ENCODE peak calls at places on chromosome 6, in six cellular contexts. One of them, this sample, is unnamed. For H3K79me2, the result is how much of the 10 kb centered on the place peaks cover.

GRCh38 chr6:150934380-150934779 is 68.9 kb downstream of the MTHFD1L start:
- DNase-seq in GM23248: peak
- DNase-seq in H9: no peak
- DNase-seq in OCI-LY7: no peak
- DNase-seq in astrocyte: peak
- DNase-seq in PC-3: peak
- DNase-seq in this sample: no peak

GRCh38 chr6:75449625-75450206 is 43.9 kb downstream of the FILIP1 start:
- DNase-seq in PC-3: peak
- DNase-seq in GM23248: peak
- DNase-seq in H9: no peak
- DNase-seq in OCI-LY7: no peak
- DNase-seq in astrocyte: peak
- DNase-seq in this sample: no peak

GRCh38 chr6:95519228-95520037 is 57.9 kb upstream of the MANEA start:
- DNase-seq in GM23248: no peak
- DNase-seq in H9: peak
- DNase-seq in PC-3: no peak
- DNase-seq in OCI-LY7: no peak
- DNase-seq in astrocyte: no peak
- DNase-seq in this sample: no peak

GRCh38 chr6:3568396-3569082 is 111.7 kb upstream of the SLC22A23 start:
- DNase-seq in H9: no peak
- DNase-seq in OCI-LY7: no peak
- DNase-seq in PC-3: no peak
- DNase-seq in GM23248: no peak
- DNase-seq in astrocyte: no peak
- DNase-seq in this sample: no peak

GRCh38 chr6:135228486-135228885 is 47.4 kb downstream of the MYB start:
- DNase-seq in astrocyte: no peak
- DNase-seq in OCI-LY7: no peak
- DNase-seq in GM23248: no peak
- DNase-seq in H9: no peak
- DNase-seq in PC-3: no peak
- DNase-seq in this sample: no peak

GRCh38 chr6:112117554-112117953 is 30.2 kb downstream of the FAM229B start:
- DNase-seq in GM23248: peak
- DNase-seq in PC-3: peak
- DNase-seq in astrocyte: peak
- DNase-seq in H9: no peak
- DNase-seq in OCI-LY7: no peak
- DNase-seq in this sample: no peak

GRCh38 chr6:68876792-68877493 is 241.9 kb downstream of the ADGRB3 start:
- DNase-seq in H9: no peak
- DNase-seq in GM23248: peak
- DNase-seq in PC-3: peak
- DNase-seq in OCI-LY7: peak
- DNase-seq in astrocyte: peak
- DNase-seq in this sample: no peak

GRCh38 chr6:22470454-22471368 is 98.7 kb upstream of the HDGFL1 start:
- DNase-seq in OCI-LY7: no peak
- DNase-seq in H9: no peak
- DNase-seq in GM23248: peak
- DNase-seq in astrocyte: peak
- DNase-seq in PC-3: peak
- DNase-seq in this sample: no peak

GRCh38 chr6:156963712-156964700 is 186.8 kb downstream of the ARID1B start:
- DNase-seq in H9: no peak
- DNase-seq in PC-3: peak
- DNase-seq in GM23248: peak
- DNase-seq in astrocyte: peak
- DNase-seq in OCI-LY7: peak
- DNase-seq in this sample: no peak

GRCh38 chr6:122494665-122495272 is 23.2 kb upstream of the SERINC1 start:
- DNase-seq in OCI-LY7: no peak
- DNase-seq in H9: no peak
- DNase-seq in astrocyte: no peak
- DNase-seq in GM23248: no peak
- DNase-seq in PC-3: peak
- DNase-seq in this sample: no peak

GRCh38 chr6:150201285-150201684 is 58.4 kb downstream of the PPP1R14C start:
- DNase-seq in PC-3: no peak
- DNase-seq in GM23248: no peak
- DNase-seq in OCI-LY7: no peak
- DNase-seq in H9: no peak
- DNase-seq in astrocyte: no peak
- DNase-seq in this sample: no peak

GRCh38 chr6:2791124-2792050 is 26.2 kb downstream of the WRNIP1 start:
- DNase-seq in H9: peak
- DNase-seq in OCI-LY7: peak
- DNase-seq in GM23248: peak
- DNase-seq in PC-3: peak
- DNase-seq in astrocyte: peak
- DNase-seq in this sample: peak

GRCh38 chr6:35088281-35089215 is 52.6 kb downstream of the TCP11 start:
- DNase-seq in PC-3: no peak
- DNase-seq in H9: peak
- DNase-seq in astrocyte: no peak
- DNase-seq in GM23248: no peak
- DNase-seq in OCI-LY7: no peak
- DNase-seq in this sample: no peak

GRCh38 chr6:71510057-71510713 is 221.6 kb downstream of the OGFRL1 start:
- DNase-seq in PC-3: peak
- DNase-seq in OCI-LY7: peak
- DNase-seq in H9: peak
- DNase-seq in GM23248: peak
- DNase-seq in astrocyte: peak
- DNase-seq in this sample: peak

GRCh38 chr6:26521485-26522391 is 16.4 kb upstream of the HMGN4 start:
- DNase-seq in H9: peak
- DNase-seq in astrocyte: peak
- DNase-seq in OCI-LY7: peak
- DNase-seq in GM23248: peak
- DNase-seq in PC-3: peak
- DNase-seq in this sample: no peak

GRCh38 chr6:72218125-72218524 is 331.8 kb downstream of the RIMS1 start:
- DNase-seq in astrocyte: peak
- DNase-seq in PC-3: peak
- DNase-seq in GM23248: peak
- DNase-seq in OCI-LY7: peak
- DNase-seq in H9: peak
- DNase-seq in this sample: no peak

GRCh38 chr6:94127716-94128115 is 708.4 kb upstream of the EPHA7 start:
- DNase-seq in GM23248: no peak
- DNase-seq in OCI-LY7: no peak
- DNase-seq in PC-3: no peak
- DNase-seq in astrocyte: no peak
- DNase-seq in H9: no peak
- DNase-seq in this sample: no peak

GRCh38 chr6:148479498-148479897 is 136.9 kb downstream of the SASH1 start:
- DNase-seq in OCI-LY7: no peak
- DNase-seq in GM23248: no peak
- DNase-seq in astrocyte: no peak
- DNase-seq in H9: no peak
- DNase-seq in PC-3: no peak
- DNase-seq in this sample: no peak

GRCh38 chr6:55713411-55713810 is 134.4 kb upstream of the HMGCLL1 start:
- DNase-seq in astrocyte: no peak
- DNase-seq in OCI-LY7: no peak
- DNase-seq in H9: no peak
- DNase-seq in GM23248: peak
- DNase-seq in PC-3: no peak
- DNase-seq in this sample: no peak

GRCh38 chr6:90364846-90365401 is 68.3 kb upstream of the BACH2 start:
- DNase-seq in OCI-LY7: no peak
- DNase-seq in GM23248: no peak
- DNase-seq in PC-3: peak
- DNase-seq in H9: no peak
- DNase-seq in astrocyte: no peak
- DNase-seq in this sample: no peak

GRCh38 chr6:123519191-123519510 is 117.6 kb downstream of the TRDN start:
- DNase-seq in OCI-LY7: no peak
- DNase-seq in GM23248: no peak
- DNase-seq in astrocyte: no peak
- DNase-seq in H9: no peak
- DNase-seq in PC-3: no peak
- DNase-seq in this sample: no peak

GRCh38 chr6:166032366-166033171 is 135.1 kb downstream of the TBXT start:
- DNase-seq in GM23248: peak
- DNase-seq in astrocyte: peak
- DNase-seq in OCI-LY7: no peak
- DNase-seq in H9: peak
- DNase-seq in PC-3: peak
- DNase-seq in this sample: no peak

GRCh38 chr6:20629509-20629908 is 95.3 kb downstream of the CDKAL1 start:
- DNase-seq in H9: peak
- DNase-seq in astrocyte: no peak
- DNase-seq in OCI-LY7: no peak
- DNase-seq in GM23248: no peak
- DNase-seq in PC-3: no peak
- DNase-seq in this sample: no peak

GRCh38 chr6:3970097-3970496 is 108.8 kb downstream of the FAM217A start:
- DNase-seq in OCI-LY7: no peak
- DNase-seq in GM23248: no peak
- DNase-seq in astrocyte: no peak
- DNase-seq in PC-3: no peak
- DNase-seq in H9: no peak
- DNase-seq in this sample: no peak

GRCh38 chr6:32763417-32763816 is at the start of gene HLA-DQB2:
- DNase-seq in H9: no peak
- DNase-seq in GM23248: peak
- DNase-seq in OCI-LY7: peak
- DNase-seq in PC-3: no peak
- DNase-seq in astrocyte: peak
- DNase-seq in this sample: no peak

GRCh38 chr6:87718662-87719433 is 16.8 kb upstream of the AKIRIN2 start:
- DNase-seq in OCI-LY7: no peak
- DNase-seq in PC-3: peak
- DNase-seq in astrocyte: no peak
- DNase-seq in GM23248: peak
- DNase-seq in H9: no peak
- DNase-seq in this sample: no peak

GRCh38 chr6:128519931-128520435 is 416 bp downstream of the PTPRK start:
- DNase-seq in astrocyte: peak
- DNase-seq in PC-3: no peak
- DNase-seq in GM23248: peak
- DNase-seq in H9: no peak
- DNase-seq in OCI-LY7: no peak
- DNase-seq in this sample: no peak

DNA sequence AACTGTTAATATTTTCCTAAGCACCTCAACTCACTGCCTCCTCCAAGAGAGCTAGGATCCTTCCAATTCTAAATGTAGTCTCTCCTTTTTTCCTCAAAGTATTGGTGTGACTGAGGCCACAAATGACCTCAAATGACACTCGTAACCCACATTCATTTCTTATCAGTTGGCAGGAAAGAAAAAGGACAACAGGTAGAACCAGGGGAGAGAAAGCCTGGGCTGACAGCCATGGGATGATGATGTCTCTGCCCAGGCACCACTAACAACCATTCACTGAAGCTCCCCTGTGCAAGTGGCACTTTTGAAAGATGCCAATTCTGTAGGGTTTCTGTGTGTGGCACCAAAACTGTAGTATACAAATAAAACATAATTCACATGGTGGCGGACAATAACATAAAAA is 7.4 kb downstream of the ZBTB24 start:
- DNase-seq in GM23248: no peak
- DNase-seq in PC-3: no peak
- DNase-seq in OCI-LY7: no peak
- DNase-seq in astrocyte: no peak
- DNase-seq in H9: no peak
- DNase-seq in this sample: no peak
- H3K79me2 ChIP-seq in GM23248: under half
- H3K79me2 ChIP-seq in PC-3: under half
- H3K79me2 ChIP-seq in OCI-LY7: half or more
- H3K79me2 ChIP-seq in astrocyte: under half
- H3K79me2 ChIP-seq in H9: under half
- H3K79me2 ChIP-seq in this sample: under half

DNA sequence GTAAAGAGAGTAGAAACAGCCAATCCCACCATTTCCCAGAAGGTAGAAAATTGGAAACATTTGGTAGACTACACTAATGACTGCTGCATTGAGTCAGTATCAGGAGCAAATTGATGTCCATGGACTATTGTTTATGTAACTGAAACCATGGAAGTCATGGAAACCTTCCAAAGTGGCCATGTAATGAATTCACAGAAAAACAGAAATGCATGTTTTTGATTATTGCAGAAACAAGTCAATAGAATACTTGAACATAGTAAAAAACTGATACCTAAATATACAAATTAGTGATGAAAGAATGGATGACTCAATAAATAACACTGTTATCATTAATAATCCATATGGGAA is 55.2 kb downstream of the FRK start:
- DNase-seq in OCI-LY7: no peak
- DNase-seq in astrocyte: no peak
- DNase-seq in H9: no peak
- DNase-seq in PC-3: no peak
- DNase-seq in GM23248: peak
- DNase-seq in this sample: no peak
- H3K79me2 ChIP-seq in OCI-LY7: under half
- H3K79me2 ChIP-seq in astrocyte: under half
- H3K79me2 ChIP-seq in H9: under half
- H3K79me2 ChIP-seq in PC-3: under half
- H3K79me2 ChIP-seq in GM23248: under half
- H3K79me2 ChIP-seq in this sample: under half

DNA sequence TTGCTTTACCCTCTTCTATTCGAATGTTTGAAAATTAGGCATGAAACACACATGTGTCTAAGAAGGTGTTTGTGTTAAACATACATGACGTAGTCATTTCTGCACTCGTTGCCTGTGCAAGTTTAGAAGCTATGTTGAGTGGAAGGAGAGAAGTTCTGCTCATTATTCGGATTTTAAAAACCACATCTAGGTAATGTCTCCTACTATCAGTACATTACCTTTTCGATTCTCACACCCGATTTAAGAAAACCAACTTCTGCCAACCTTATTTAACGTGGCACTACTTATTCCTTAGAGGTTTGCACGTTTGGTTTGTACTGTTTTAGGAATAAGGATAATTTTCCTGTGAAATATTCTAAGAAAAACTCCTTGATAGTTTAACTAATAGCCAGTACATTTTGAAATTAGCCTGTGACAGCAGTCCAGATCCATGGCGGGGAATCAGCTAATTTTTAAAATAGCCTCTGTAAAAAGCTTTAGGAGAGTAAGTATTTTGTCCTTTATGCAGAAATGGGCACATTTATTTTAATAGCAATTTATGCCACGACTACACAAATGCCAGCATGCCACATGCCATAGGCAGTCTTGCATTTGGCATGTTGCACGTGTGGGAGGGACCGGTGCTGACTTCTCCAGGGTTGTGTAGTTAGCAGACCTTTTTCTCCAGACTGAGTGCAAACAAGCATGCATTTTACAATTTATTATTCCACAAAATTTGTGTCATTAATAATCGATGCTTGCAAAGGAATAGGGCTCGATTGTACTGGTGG is 6.1 kb downstream of the FOXC1 start:
- DNase-seq in GM23248: no peak
- DNase-seq in H9: no peak
- DNase-seq in OCI-LY7: no peak
- DNase-seq in astrocyte: no peak
- DNase-seq in PC-3: no peak
- DNase-seq in this sample: no peak
- H3K79me2 ChIP-seq in GM23248: under half
- H3K79me2 ChIP-seq in H9: under half
- H3K79me2 ChIP-seq in OCI-LY7: under half
- H3K79me2 ChIP-seq in astrocyte: under half
- H3K79me2 ChIP-seq in PC-3: under half
- H3K79me2 ChIP-seq in this sample: under half

GRCh38 chr6:79057746-79058145 is 20.3 kb downstream of the PHIP start:
- DNase-seq in PC-3: no peak
- DNase-seq in GM23248: no peak
- DNase-seq in astrocyte: no peak
- DNase-seq in OCI-LY7: no peak
- DNase-seq in H9: no peak
- DNase-seq in this sample: no peak
- H3K79me2 ChIP-seq in PC-3: under half
- H3K79me2 ChIP-seq in GM23248: under half
- H3K79me2 ChIP-seq in astrocyte: under half
- H3K79me2 ChIP-seq in OCI-LY7: under half
- H3K79me2 ChIP-seq in H9: under half
- H3K79me2 ChIP-seq in this sample: under half